ENCODE peak calls at places on chromosomes 1 and 21, in seven cellular contexts. G is stimulated activated CD4-positive, alpha-beta T cell treated with anti-CD3 and anti-CD28 coated beads, Interleukin-2, amount 100 ng/mL, for 24 hours; Y is substantia nigra; B is NB4; F is KBM-7; Z is psoas muscle; N is foreskin fibroblast. M is an unnamed sample.

GRCh38 chr1:10519016-10519417 is 44.3 kb downstream of the PEX14 start:
- DNase-seq in G (no peak), Y (no peak), B (no peak), F (no peak), Z (no peak), N (no peak), M (no peak)

GRCh38 chr21:45412909-45413581 is 8.1 kb downstream of the COL18A1 start:
- DNase-seq in G (no peak), Y (no peak), B (no peak), F (no peak), Z (peak; percentile 9), N (no peak), M (no peak)

GRCh38 chr1:12581179-12581578 is 36.8 kb downstream of the DHRS3 start:
- DNase-seq in G (no peak), Y (no peak), B (no peak), F (no peak), Z (no peak), N (peak; percentile 48), M (no peak)

GRCh38 chr1:205026181-205026580 is 16.8 kb upstream of the CNTN2 start:
- DNase-seq in G (no peak), Y (no peak), B (no peak), F (no peak), Z (no peak), N (no peak), M (no peak)

GRCh38 chr1:10387611-10388386 is 11.1 kb upstream of the PGD start:
- DNase-seq in G (no peak), Y (peak; percentile 6), B (peak; percentile 90), F (peak; percentile 79), Z (peak; percentile 30), N (peak; percentile 71), M (no peak)

GRCh38 chr1:81760487-81761097 is 40.1 kb upstream of the ADGRL2 start:
- DNase-seq in G (no peak), Y (no peak), B (no peak), F (no peak), Z (no peak), N (peak; percentile 52), M (no peak)

GRCh38 chr1:59314776-59315528 is 18.1 kb downstream of the FGGY start:
- DNase-seq in G (no peak), Y (no peak), B (no peak), F (peak; percentile 19), Z (no peak), N (no peak), M (no peak)

GRCh38 chr1:29639156-29639736 is 402.9 kb downstream of the PTPRU start:
- DNase-seq in G (no peak), Y (no peak), B (no peak), F (no peak), Z (no peak), N (no peak), M (peak; percentile 42)

GRCh38 chr1:27878038-27878437 is 5.7 kb downstream of the THEMIS2 start:
- DNase-seq in G (no peak), Y (no peak), B (no peak), F (no peak), Z (no peak), N (no peak), M (no peak)

GRCh38 chr1:74811421-74812179 is 78.6 kb downstream of the TYW3 start:
- DNase-seq in G (no peak), Y (no peak), B (no peak), F (peak; percentile 3), Z (no peak), N (no peak), M (no peak)

GRCh38 chr1:208520700-208521099 is 276.5 kb upstream of the PLXNA2 start:
- DNase-seq in G (no peak), Y (no peak), B (no peak), F (no peak), Z (no peak), N (peak; percentile 63), M (no peak)

GRCh38 chr21:32256873-32257620 is 21.8 kb downstream of the MIS18A start:
- DNase-seq in G (no peak), Y (peak; percentile 38), B (no peak), F (no peak), Z (peak; percentile 70), N (peak; percentile 92), M (peak; percentile 72)

GRCh38 chr1:168473164-168473563 is 70.6 kb downstream of the XCL2 start:
- DNase-seq in G (no peak), Y (no peak), B (no peak), F (peak; percentile 84), Z (no peak), N (no peak), M (no peak)